ENCODE peak calls at places on chromosomes 16 and 17, in four cellular contexts. F, Z, P and E are unnamed samples.

GRCh38 chr16:81554993-81555392 is 110.4 kb downstream of the CMIP start:
- DNase-seq in P (no peak), Z (no peak), F (no peak), E (no peak)

GRCh38 chr17:62966426-62967110 is 533 bp downstream of the TANC2 start:
- DNase-seq in F (peak), Z (peak), P (no peak), E (peak)

GRCh38 chr17:45388604-45389325 is 43.9 kb downstream of the ARHGAP27 start:
- DNase-seq in F (peak), Z (no peak), P (no peak), E (no peak)

GRCh38 chr17:38746004-38746892 is 1.9 kb downstream of the PCGF2 start:
- DNase-seq in P (no peak), Z (peak), F (no peak), E (no peak)

GRCh38 chr16:17104654-17105053 is 366.1 kb downstream of the XYLT1 start:
- DNase-seq in P (no peak), F (no peak), Z (no peak), E (no peak)

GRCh38 chr17:1147664-1148063 is 32.1 kb downstream of the ABR start:
- DNase-seq in F (peak), Z (peak), P (peak), E (peak)

GRCh38 chr17:1180958-1181768 is 1.4 kb upstream of the ABR start:
- DNase-seq in F (no peak), P (no peak), Z (peak), E (peak)

GRCh38 chr17:42325026-42325425 is 36.7 kb downstream of the STAT5A start:
- DNase-seq in Z (no peak), F (peak), P (no peak), E (no peak)

GRCh38 chr17:19336938-19337711 is 25.4 kb downstream of the B9D1 start:
- DNase-seq in P (no peak), Z (peak), F (no peak), E (peak)

GRCh38 chr16:19860146-19861030 is 24.3 kb downstream of the GPRC5B start:
- DNase-seq in Z (peak), P (peak), F (peak), E (peak)

GRCh38 chr17:50956750-50957523 is 90.8 kb upstream of the TOB1 start:
- DNase-seq in P (no peak), Z (peak), F (peak), E (peak)

GRCh38 chr17:3828151-3828851 is 17.7 kb downstream of the NCBP3 start:
- DNase-seq in F (peak), P (no peak), Z (no peak), E (no peak)

GRCh38 chr17:29613371-29613837 is 9.3 kb downstream of the CORO6 start:
- DNase-seq in P (no peak), Z (peak), F (peak), E (peak)

GRCh38 chr16:29708917-29709600 is 30.1 kb downstream of the QPRT start:
- DNase-seq in P (peak), Z (peak), F (no peak), E (peak)

GRCh38 chr17:31092475-31093064 is 2.2 kb upstream of the NF1 start:
- DNase-seq in F (peak), P (no peak), Z (peak), E (no peak)

GRCh38 chr17:9668532-9668931 is 23.2 kb downstream of the USP43 start:
- DNase-seq in F (no peak), P (no peak), Z (peak), E (no peak)

GRCh38 chr16:88508868-88509748 is 56.0 kb downstream of the ZFPM1 start:
- DNase-seq in F (no peak), Z (no peak), P (no peak), E (no peak)

GRCh38 chr17:3959295-3959899 is 4.8 kb downstream of the ATP2A3 start:
- DNase-seq in Z (no peak), P (no peak), F (peak), E (no peak)

GRCh38 chr17:46876353-46876887 is 25.0 kb downstream of the WNT9B start:
- DNase-seq in F (no peak), P (no peak), Z (peak), E (peak)

GRCh38 chr16:11903906-11904305 is 11.8 kb downstream of the GSPT1 start:
- DNase-seq in F (no peak), Z (no peak), P (no peak), E (no peak)

DNA sequence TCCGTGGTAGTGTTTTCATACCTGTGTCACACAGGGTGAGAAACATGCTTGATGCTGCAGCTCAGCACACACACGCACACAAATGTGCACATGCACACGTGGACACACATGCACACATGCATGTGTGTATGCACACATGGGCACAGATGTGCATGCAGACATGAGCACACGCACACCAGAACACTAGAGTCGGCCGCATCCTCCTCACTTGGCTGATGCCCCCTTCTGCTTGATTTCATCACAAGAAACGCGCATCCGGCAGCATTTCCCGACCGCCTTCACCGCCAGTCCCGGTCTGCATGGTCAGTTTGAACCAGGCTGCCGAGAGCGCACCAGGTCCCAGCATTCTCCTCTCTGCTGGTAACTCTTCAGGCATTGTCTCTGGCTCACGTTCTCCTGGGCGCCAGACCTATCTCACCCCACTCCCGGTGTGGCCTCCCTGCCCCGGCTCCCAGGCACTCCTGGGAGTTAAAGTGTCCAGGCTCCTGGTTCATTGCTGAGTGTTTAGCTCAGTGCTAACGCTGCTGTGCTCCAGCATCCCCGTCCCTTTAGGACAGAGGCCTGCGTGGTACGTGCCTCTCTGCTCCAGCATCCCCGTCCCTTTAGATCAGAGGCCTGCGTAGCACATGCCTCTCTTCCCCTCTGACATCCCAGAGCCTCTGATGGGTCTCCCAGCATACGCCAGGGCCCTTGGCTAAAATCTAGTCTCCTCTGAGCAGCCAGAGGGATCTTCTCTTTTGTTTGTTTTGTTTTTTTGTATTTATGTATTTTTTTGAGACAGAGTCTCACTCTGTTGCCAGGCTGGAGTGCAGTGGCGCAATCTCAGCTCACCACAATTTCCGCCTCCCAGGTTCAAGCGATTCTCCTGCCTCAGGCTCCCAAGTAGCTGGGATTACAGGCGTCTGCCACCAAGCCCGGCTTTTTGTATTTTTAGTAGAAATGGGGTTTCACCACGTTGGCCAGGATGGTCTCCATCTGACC is 16.0 kb downstream of the BAIAP2 start:
- DNase-seq in F (no peak), Z (no peak), P (no peak), E (no peak)
- H2BK15ac ChIP-seq in F (no peak), Z (no peak), P (peak), E (no peak)

GRCh38 chr17:61323696-61324539 is 75.7 kb upstream of the TBX2 start:
- DNase-seq in F (peak), P (no peak), Z (peak), E (no peak)
- H3K27ac ChIP-seq in F (peak), P (no peak), Z (no peak), E (no peak)

DNA sequence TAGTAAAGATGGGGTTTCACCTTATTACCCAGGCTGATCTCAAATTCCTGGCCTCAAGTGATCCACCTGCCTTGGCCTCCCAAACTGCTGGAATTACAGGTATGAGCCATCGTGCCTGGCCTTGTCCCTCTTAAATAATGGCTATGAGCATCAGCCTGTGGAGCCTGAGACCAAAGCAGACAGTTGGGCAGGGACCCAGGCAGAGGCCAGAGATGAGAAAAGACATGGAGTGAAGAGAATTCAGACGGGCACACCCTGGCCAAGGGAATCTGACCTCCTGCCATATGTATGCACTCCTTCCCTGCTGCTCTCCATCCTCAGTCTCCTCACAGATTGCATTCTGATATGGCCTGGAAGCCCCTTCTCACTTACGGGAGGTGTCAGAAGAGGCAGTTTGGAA is 98.4 kb upstream of the DNAH9 start:
- DNase-seq in F (no peak), Z (no peak), P (no peak), E (peak)
- H3K56ac ChIP-seq in F (no peak), Z (no peak), P (no peak), E (no peak)

GRCh38 chr17:82128287-82128686 is 30.3 kb upstream of the FASN start:
- DNase-seq in Z (no peak), P (no peak), F (no peak), E (no peak)
- H2BK15ac ChIP-seq in Z (no peak), P (no peak), F (no peak), E (no peak)

GRCh38 chr16:56022818-56023217 is 147.6 kb upstream of the CES5A start:
- DNase-seq in F (no peak), Z (no peak), P (no peak), E (no peak)

GRCh38 chr16:56013962-56014552 is 138.9 kb upstream of the CES5A start:
- DNase-seq in Z (peak), P (peak), F (peak), E (peak)

DNA sequence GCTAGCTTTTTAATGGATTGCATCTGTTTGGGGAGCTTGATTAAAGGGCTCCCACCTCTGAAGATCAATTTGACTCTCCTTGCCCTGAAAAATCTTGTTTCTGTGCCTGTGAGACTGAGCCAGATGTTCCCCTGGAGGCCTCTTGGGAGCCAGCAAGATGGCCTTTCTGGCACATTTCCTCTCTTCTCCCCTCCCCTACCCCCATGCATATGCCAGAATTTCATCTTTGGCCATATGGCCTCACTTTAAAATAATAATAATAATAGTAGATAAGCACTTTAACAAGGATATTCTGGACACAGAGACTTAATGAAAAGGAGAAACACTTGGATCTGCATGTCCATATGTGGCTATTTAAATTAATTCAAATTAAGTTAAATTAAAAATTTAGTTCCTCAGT is 144.1 kb upstream of the CES5A start:
- DNase-seq in F (no peak), P (no peak), Z (no peak), E (no peak)
- H3K27ac ChIP-seq in F (no peak), P (no peak), Z (no peak), E (no peak)